ENCODE peak calls at places on chromosomes 12 and 14, in four cellular contexts. T is right lobe of liver, K is BJ, M is adrenal gland. B is an unnamed sample.

GRCh38 chr14:96623676-96624484 is 121.7 kb downstream of the PAPOLA start:
- DNase-seq in M (no peak), T (no peak), K (no peak), B (no peak)

GRCh38 chr14:81222694-81223093 is 1.9 kb upstream of the GTF2A1 start:
- DNase-seq in T (no peak), M (no peak), K (no peak), B (no peak)

GRCh38 chr12:116276433-116277216 is 868 bp downstream of the MED13L start:
- DNase-seq in K (no peak), M (peak; percentile 82), T (peak; percentile 83), B (peak; percentile 58)

GRCh38 chr12:46562625-46563228 is 190.2 kb upstream of the SLC38A2 start:
- DNase-seq in M (no peak), T (no peak), K (no peak), B (peak; percentile 34)

GRCh38 chr12:127537070-127537469 is 729.9 kb upstream of the TMEM132C start:
- DNase-seq in M (no peak), K (no peak), T (no peak), B (no peak)

GRCh38 chr12:3641428-3641883 is 111.5 kb downstream of the CRACR2A start:
- DNase-seq in T (no peak), M (no peak), K (peak; percentile 32), B (no peak)

GRCh38 chr14:92686411-92686762 is 62.0 kb downstream of the LGMN start:
- DNase-seq in K (no peak), T (peak; percentile 49), M (no peak), B (no peak)

GRCh38 chr12:52495385-52495784 is 2.3 kb upstream of the KRT6A start:
- DNase-seq in K (no peak), M (no peak), T (no peak), B (no peak)

GRCh38 chr12:51528852-51529545 is 62.0 kb upstream of the SCN8A start:
- DNase-seq in M (no peak), T (no peak), K (no peak), B (no peak)

GRCh38 chr14:36505193-36505815 is 14.7 kb downstream of the NKX2-1 start:
- DNase-seq in K (no peak), M (no peak), T (no peak), B (no peak)

GRCh38 chr12:51932218-51933076 is 19.1 kb upstream of the ACVR1B start:
- DNase-seq in K (no peak), M (no peak), T (no peak), B (no peak)

GRCh38 chr14:95389471-95390011 is 69.8 kb upstream of the CLMN start:
- DNase-seq in M (peak; percentile 91), T (no peak), K (no peak), B (no peak)

GRCh38 chr12:53994691-53995310 is 5.2 kb upstream of the HOXC9 start:
- DNase-seq in K (no peak), M (no peak), T (no peak), B (no peak)

GRCh38 chr12:101564912-101565311 is 29.9 kb upstream of the MYBPC1 start:
- DNase-seq in M (no peak), K (no peak), T (no peak), B (no peak)

GRCh38 chr14:56199095-56199975 is 81.1 kb downstream of the PELI2 start:
- DNase-seq in T (no peak), M (peak; percentile 75), K (peak; percentile 91), B (no peak)

GRCh38 chr14:97218336-97218712 is 421.1 kb downstream of the VRK1 start:
- DNase-seq in K (no peak), T (no peak), M (no peak), B (no peak)

GRCh38 chr14:62847168-62847567 is 198.1 kb downstream of the KCNH5 start:
- DNase-seq in M (no peak), K (no peak), T (no peak), B (no peak)

GRCh38 chr12:54066408-54066807 is 12.8 kb downstream of the HOXC4 start:
- DNase-seq in K (no peak), T (no peak), M (no peak), B (no peak)

GRCh38 chr12:92737855-92738850 is 35.4 kb downstream of the PLEKHG7 start:
- DNase-seq in M (no peak), T (no peak), K (no peak), B (no peak)

GRCh38 chr14:63852271-63852816 is 460 bp upstream of the SYNE2 start:
- DNase-seq in M (no peak), T (no peak), K (no peak), B (no peak)

GRCh38 chr12:6538420-6539275 is 4.3 kb downstream of the GAPDH start:
- DNase-seq in K (no peak), T (no peak), M (peak; percentile 58), B (no peak)

GRCh38 chr14:68976160-68977067 is 2.7 kb downstream of the ACTN1 start:
- DNase-seq in T (no peak), M (no peak), K (no peak), B (no peak)

GRCh38 chr12:32290411-32290810 is 108.9 kb upstream of the FGD4 start:
- DNase-seq in K (no peak), M (no peak), T (no peak), B (no peak)

GRCh38 chr14:21498540-21499526 is 12.3 kb downstream of the METTL3 start:
- DNase-seq in K (no peak), T (no peak), M (no peak), B (peak; percentile 24)

GRCh38 chr12:104055686-104056388 is 5.8 kb upstream of the GLT8D2 start:
- DNase-seq in K (no peak), M (peak; percentile 90), T (peak; percentile 91), B (no peak)

GRCh38 chr14:88790501-88791251 is 2.1 kb downstream of the EML5 start:
- DNase-seq in T (no peak), M (no peak), K (no peak), B (no peak)

GRCh38 chr14:58430156-58430555 is 2.6 kb downstream of the KIAA0586 start:
- DNase-seq in K (peak; percentile 0), T (no peak), M (no peak), B (no peak)

DNA sequence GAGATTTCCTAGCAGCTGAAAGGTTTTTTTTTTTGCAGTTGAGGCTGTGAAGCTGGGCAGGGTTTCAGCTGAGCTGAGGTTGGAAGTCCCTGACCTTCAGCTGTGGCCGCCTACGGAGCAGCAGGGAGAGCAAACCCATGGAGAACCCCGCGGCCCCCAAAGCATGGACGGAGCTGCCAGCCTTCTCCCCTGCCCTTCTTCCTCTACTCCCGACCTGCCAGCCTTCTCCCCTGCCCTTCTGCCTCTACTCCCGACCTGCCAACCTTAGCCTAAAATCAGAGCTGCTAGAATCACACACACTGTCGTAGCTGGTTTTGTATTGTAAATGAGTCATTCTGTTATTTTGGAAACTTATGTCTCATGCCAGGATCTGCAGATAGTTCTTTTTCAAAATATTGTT is 74.6 kb downstream of the PPP2R5C start:
- DNase-seq in T (no peak), K (no peak), M (peak; percentile 70), B (no peak)
- H3K4me3 ChIP-seq in T (no peak overlapping the region), K (no peak overlapping the region), M (no peak overlapping the region), B (no peak overlapping the region)

DNA sequence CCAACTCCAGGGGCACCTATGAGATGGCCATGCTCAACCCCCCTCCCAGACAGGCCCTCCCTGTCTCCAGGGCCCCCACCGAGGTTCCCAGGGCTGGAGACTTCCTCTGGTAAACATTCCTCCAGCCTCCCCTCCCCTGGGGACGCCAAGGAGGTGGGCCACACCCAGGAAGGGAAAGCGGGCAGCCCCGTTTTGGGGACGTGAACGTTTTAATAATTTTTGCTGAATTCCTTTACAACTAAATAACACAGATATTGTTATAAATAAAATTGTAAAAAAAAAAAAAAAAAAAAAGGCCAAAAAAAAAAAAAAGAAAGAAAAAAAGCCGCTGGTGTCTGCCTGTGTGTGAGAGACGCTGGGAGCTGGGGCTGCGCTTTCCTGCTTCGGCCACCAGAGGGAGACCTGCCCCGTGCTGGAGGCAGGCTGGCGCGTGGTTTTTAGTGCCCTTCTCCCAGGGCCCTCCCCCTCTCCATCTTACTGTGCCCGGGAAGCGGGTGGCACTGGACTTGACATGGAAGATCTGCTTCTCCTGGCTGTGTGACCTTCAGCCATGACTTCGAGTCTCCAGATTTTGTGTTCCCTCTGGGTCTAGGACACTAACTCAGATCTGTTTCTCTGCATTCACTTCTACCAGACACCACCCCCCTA is 3.4 kb upstream of the NXPH4 start:
- DNase-seq in T (peak; percentile 85), K (peak; percentile 42), M (peak; percentile 96), B (peak; percentile 86)
- H3K4me3 ChIP-seq in T (no peak overlapping the region), K (no peak overlapping the region), M (no peak overlapping the region), B (no peak overlapping the region)

DNA sequence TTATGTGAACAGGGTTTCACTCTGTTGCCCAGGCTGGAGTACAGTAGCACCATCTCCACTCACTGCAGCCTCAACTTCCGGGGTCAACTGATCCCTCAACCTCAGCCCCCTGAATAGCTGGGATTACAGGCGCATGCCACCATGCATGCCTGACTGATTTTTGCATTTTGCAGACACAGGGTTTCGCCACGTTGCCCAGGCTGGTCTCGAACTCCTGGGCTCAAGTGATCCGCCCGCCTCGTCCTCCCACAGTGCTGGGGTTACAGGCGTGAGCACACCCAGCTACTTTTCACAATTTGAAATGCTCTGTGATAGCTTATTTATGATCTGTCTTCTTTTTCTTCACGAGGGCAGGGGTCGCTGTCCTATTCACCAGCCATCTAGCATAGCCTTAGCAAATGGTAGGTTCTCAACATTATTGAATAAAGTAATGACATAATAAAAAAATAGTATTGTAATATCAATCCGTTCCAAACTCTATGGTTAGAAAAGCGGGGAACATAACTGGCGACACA is 484 bp upstream of the DDX47 start:
- DNase-seq in K (no peak), M (no peak), T (no peak), B (no peak)
- H3K4me3 ChIP-seq in K (no peak overlapping the region), M (no peak overlapping the region), T (no peak overlapping the region), B (no peak overlapping the region)

GRCh38 chr14:22547948-22548750 is 40.9 kb downstream of the DAD1 start:
- DNase-seq in T (no peak), K (no peak), M (no peak), B (no peak)
- H3K4me3 ChIP-seq in T (no peak overlapping the region), K (no peak overlapping the region), M (no peak overlapping the region), B (no peak overlapping the region)

DNA sequence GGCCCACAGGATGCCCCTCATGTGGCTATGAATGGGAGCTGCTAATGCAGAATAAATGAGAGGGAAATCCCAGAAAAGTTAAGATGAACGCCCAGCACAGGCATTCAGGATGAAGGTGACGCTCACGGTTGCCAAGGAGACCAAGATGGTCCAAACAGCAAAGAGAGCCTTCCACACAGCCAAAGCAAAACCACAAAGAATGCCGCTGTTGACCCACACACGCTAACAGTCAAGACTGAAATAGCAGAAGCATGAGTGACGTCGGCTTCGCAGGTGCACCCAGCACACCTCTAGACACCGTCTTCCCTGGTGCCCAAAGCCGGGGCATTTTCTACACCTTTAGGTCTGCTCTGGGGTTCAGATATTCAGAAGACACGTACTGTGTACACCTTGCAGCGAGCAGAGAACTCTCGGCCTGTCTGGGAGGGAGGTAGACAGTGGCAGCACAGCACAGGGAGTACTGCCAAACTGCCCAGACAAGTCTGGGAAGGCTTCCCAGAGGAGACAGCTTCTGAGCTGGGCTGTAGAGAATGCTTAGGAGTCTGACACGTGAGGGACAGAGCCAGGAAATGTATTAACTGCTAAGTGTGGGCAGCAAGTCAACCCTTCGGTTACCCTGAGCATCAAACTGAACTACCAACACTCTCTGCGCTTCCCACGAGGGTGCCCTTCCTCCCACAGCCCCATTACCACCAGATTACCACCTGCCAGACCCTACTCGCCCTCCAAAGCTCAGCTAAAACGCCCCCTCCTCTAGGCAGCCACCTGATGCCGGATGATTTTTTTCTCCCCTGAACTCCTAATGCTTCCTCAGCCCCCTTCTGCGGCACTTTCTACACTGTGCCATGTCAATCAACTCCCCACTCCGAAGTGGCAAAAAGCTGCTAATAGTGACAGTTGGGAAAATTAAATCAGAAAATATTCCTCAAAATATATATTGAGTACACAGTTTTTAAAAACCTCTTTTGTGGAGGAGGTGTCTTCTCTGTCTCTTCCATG is 50.1 kb downstream of the CCDC88C start:
- DNase-seq in K (no peak), T (no peak), M (no peak), B (peak; percentile 46)
- H3K4me3 ChIP-seq in K (no peak overlapping the region), T (no peak overlapping the region), M (no peak overlapping the region), B (no peak overlapping the region)

B was measured in prostate gland.